ENCODE peak calls at places on chromosomes 13 and 19, in ten cellular contexts. F is GM04504, K is fibroblast of lung, T is mucosa of descending colon, C is mesothelial cell of epicardium, M is endothelial cell, Y is neural progenitor cell, O is EL, U is T-helper 1 cell, X is colonic mucosa. H is an unnamed sample.

GRCh38 chr13:113902956-113903355 is 39.1 kb upstream of the GAS6 start:
- DNase-seq in F (no peak), K (no peak), T (no peak), C (peak), M (no peak), Y (no peak), O (no peak), U (no peak), X (no peak), H (no peak)

GRCh38 chr19:7013678-7014077 is 7.6 kb downstream of the MBD3L2B start:
- DNase-seq in F (no peak), K (peak), T (no peak), C (no peak), M (no peak), Y (no peak), O (peak), U (no peak), X (peak), H (no peak)

GRCh38 chr19:33432408-33433170 is 59.1 kb downstream of the CEBPG start:
- DNase-seq in F (no peak), K (no peak), T (peak), C (no peak), M (no peak), Y (no peak), O (no peak), U (no peak), X (no peak), H (no peak)

GRCh38 chr13:80235559-80236296 is 105.2 kb downstream of the SPRY2 start:
- DNase-seq in F (no peak), K (peak), T (no peak), C (no peak), M (no peak), Y (no peak), O (no peak), U (no peak), X (peak), H (no peak)

GRCh38 chr19:14432817-14433453 is at the start of gene PKN1:
- DNase-seq in F (no peak), K (no peak), T (peak), C (peak), M (peak), Y (peak), O (peak), U (peak), X (peak), H (peak)

GRCh38 chr19:23002690-23003422 is at the start of gene ZNF728:
- DNase-seq in F (no peak), K (no peak), T (peak), C (no peak), M (no peak), Y (no peak), O (no peak), U (no peak), X (peak), H (no peak)

GRCh38 chr19:33610588-33610987 is 11.2 kb upstream of the CHST8 start:
- DNase-seq in F (no peak), K (no peak), T (no peak), C (no peak), M (no peak), Y (no peak), O (no peak), U (no peak), X (no peak), H (no peak)

GRCh38 chr13:72565893-72566292 is 161.5 kb downstream of the MZT1 start:
- DNase-seq in F (peak), K (no peak), T (no peak), C (no peak), M (no peak), Y (peak), O (peak), U (no peak), X (no peak), H (no peak)

GRCh38 chr13:40503966-40504591 is 162.4 kb downstream of the FOXO1 start:
- DNase-seq in F (no peak), K (peak), T (no peak), C (no peak), M (no peak), Y (no peak), O (peak), U (no peak), X (no peak), H (no peak)